ENCODE peak calls at places on chromosomes 11 and 22, in seven cellular contexts. A is IMR-90, R is neuronal stem cell, N is mesendoderm, C is H1, H is mesenchymal stem cell, Q is trophoblast cell. W is an unnamed sample.

GRCh38 chr11:66491315-66491935 is 11.2 kb downstream of the DPP3 start:
- DNase-seq in A (no peak), R (no peak), N (peak), C (no peak), H (no peak), Q (no peak), W (peak)

GRCh38 chr22:31734512-31734911 is 15.4 kb downstream of the PRR14L start:
- DNase-seq in A (peak), R (no peak), N (peak), C (no peak), H (peak), Q (peak), W (no peak)

GRCh38 chr11:10898003-10898762 is 40.3 kb upstream of the ZBED5 start:
- DNase-seq in A (no peak), R (no peak), N (no peak), C (no peak), H (peak), Q (peak), W (no peak)

GRCh38 chr22:23518381-23519187 is 61.5 kb downstream of the IGLL1 start:
- DNase-seq in A (no peak), R (no peak), N (peak), C (no peak), H (no peak), Q (no peak), W (no peak)

GRCh38 chr22:32202539-32203180 is 2.2 kb downstream of the RFPL2 start:
- DNase-seq in A (peak), R (peak), N (peak), C (no peak), H (peak), Q (peak), W (peak)

GRCh38 chr22:40966683-40967082 is 15.5 kb downstream of the RBX1 start:
- DNase-seq in A (no peak), R (no peak), N (no peak), C (no peak), H (no peak), Q (peak), W (no peak)

GRCh38 chr11:818396-819128 is at the start of gene PNPLA2:
- DNase-seq in A (no peak), R (no peak), N (no peak), C (no peak), H (no peak), Q (peak), W (no peak)

GRCh38 chr11:75351541-75352416 is at the start of gene ARRB1:
- DNase-seq in A (no peak), R (peak), N (peak), C (no peak), H (peak), Q (peak), W (peak)

GRCh38 chr11:11296434-11296833 is 56.6 kb downstream of the CSNK2A3 start:
- DNase-seq in A (no peak), R (no peak), N (peak), C (no peak), H (no peak), Q (no peak), W (no peak)

GRCh38 chr11:117072517-117073218 is 25.6 kb downstream of the SIK3 start:
- DNase-seq in A (peak), R (no peak), N (peak), C (no peak), H (peak), Q (peak), W (no peak)

GRCh38 chr11:122754553-122755322 is 83.6 kb upstream of the CRTAM start:
- DNase-seq in A (no peak), R (no peak), N (peak), C (peak), H (peak), Q (peak), W (peak)

GRCh38 chr22:30680998-30681770 is 13.5 kb upstream of the OSBP2 start:
- DNase-seq in A (no peak), R (no peak), N (no peak), C (no peak), H (no peak), Q (no peak), W (no peak)

GRCh38 chr11:118740892-118741291 is 50.1 kb downstream of the DDX6 start:
- DNase-seq in A (no peak), R (no peak), N (no peak), C (no peak), H (no peak), Q (peak), W (no peak)

GRCh38 chr22:24159650-24160049 is 21.6 kb upstream of the SUSD2 start:
- DNase-seq in A (no peak), R (no peak), N (no peak), C (no peak), H (no peak), Q (peak), W (no peak)

GRCh38 chr22:39906207-39906606 is 5.3 kb downstream of the GRAP2 start:
- DNase-seq in A (no peak), R (no peak), N (no peak), C (no peak), H (no peak), Q (no peak), W (no peak)

GRCh38 chr11:79331251-79331901 is 109.5 kb downstream of the TENM4 start:
- DNase-seq in A (no peak), R (no peak), N (no peak), C (no peak), H (no peak), Q (no peak), W (no peak)

GRCh38 chr11:132033051-132033450 is 662.6 kb downstream of the NTM start:
- DNase-seq in A (peak), R (no peak), N (no peak), C (no peak), H (no peak), Q (no peak), W (no peak)

GRCh38 chr11:75583710-75584658 is 21.9 kb downstream of the SERPINH1 start:
- DNase-seq in A (peak), R (peak), N (peak), C (no peak), H (peak), Q (peak), W (peak)

GRCh38 chr11:88704505-88704904 is 361.3 kb downstream of the GRM5 start:
- DNase-seq in A (peak), R (peak), N (peak), C (no peak), H (no peak), Q (no peak), W (no peak)

GRCh38 chr11:119222308-119222707 is 16.2 kb downstream of the CBL start:
- DNase-seq in A (peak), R (no peak), N (no peak), C (no peak), H (peak), Q (peak), W (no peak)

GRCh38 chr11:49316180-49316579 is 107.8 kb upstream of the FOLH1 start:
- DNase-seq in A (no peak), R (no peak), N (no peak), C (no peak), H (no peak), Q (no peak), W (no peak)

GRCh38 chr11:120658071-120658423 is 146.5 kb downstream of the GRIK4 start:
- DNase-seq in A (no peak), R (no peak), N (no peak), C (no peak), H (no peak), Q (no peak), W (no peak)

GRCh38 chr11:115348404-115348803 is 155.8 kb downstream of the CADM1 start:
- DNase-seq in A (no peak), R (no peak), N (no peak), C (no peak), H (no peak), Q (no peak), W (no peak)

GRCh38 chr11:115357066-115357465 is 147.1 kb downstream of the CADM1 start:
- DNase-seq in A (no peak), R (no peak), N (no peak), C (no peak), H (no peak), Q (no peak), W (no peak)

GRCh38 chr11:115349427-115349826 is 154.8 kb downstream of the CADM1 start:
- DNase-seq in A (no peak), R (no peak), N (no peak), C (no peak), H (no peak), Q (no peak), W (no peak)

DNA sequence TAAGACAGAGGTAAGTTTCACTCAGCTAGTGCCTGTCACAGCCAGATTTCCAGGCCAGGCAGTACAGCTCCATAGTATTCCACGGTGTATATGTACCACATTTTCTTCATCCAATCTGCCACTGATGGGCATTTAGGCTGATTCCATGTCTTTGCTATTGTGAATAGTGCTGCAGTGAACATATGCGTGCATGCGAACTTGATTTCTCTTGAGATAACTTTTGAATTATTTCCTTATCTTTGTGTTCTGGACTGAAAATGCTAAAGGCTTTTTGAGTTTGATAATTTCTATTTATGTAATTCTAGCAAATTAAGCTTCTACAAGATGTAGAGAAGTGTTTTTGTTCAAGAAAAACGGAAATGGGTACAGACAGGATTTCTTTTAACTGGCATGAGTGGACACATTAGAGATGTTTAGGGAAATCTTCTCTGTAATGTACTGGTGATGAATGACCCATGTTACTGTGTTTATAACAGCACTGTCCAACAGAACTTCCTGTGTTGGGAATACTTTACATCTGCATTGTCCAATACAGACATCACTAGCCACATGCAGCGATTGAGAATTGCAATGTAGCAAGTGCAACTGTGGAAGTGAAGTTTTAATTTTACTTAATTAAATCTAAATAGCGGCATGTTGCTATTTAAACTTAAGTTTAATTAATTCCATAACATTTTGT is 151.3 kb downstream of the CADM1 start:
- DNase-seq in A (peak), R (no peak), N (no peak), C (no peak), H (no peak), Q (no peak), W (no peak)
- H4K8ac ChIP-seq in A (no peak), R (no peak), N (no peak), C (no peak), H (no peak), Q (no peak), W (no peak)

GRCh38 chr22:42284230-42284591 is 13.8 kb upstream of the TCF20 start:
- DNase-seq in A (no peak), R (no peak), N (no peak), C (no peak), H (no peak), Q (no peak), W (no peak)

GRCh38 chr22:42281706-42282251 is 11.3 kb upstream of the TCF20 start:
- DNase-seq in A (no peak), R (no peak), N (no peak), C (no peak), H (no peak), Q (no peak), W (peak)

GRCh38 chr22:42282252-42282942 is 11.9 kb upstream of the TCF20 start:
- DNase-seq in A (no peak), R (no peak), N (no peak), C (no peak), H (no peak), Q (no peak), W (peak)

GRCh38 chr22:42283288-42284229 is 13.1 kb upstream of the TCF20 start:
- DNase-seq in A (no peak), R (peak), N (peak), C (no peak), H (peak), Q (no peak), W (no peak)

DNA sequence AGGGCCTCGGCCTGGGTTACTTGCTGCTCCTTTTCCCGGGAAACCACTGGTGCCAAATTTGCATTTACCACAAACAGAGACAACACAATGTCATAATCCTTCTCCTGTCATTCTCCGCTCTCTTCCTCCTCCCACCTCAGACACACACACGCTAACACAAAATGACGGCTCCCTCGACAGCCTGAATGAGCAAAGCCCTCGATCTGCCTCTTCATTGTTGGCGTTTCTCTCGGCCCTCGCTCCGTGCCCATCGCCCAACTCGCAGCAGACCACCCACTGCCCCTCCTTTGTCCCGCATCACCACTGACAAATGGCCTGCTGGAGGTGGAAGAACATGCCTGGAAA is 12.5 kb upstream of the TCF20 start:
- DNase-seq in A (no peak), R (no peak), N (no peak), C (no peak), H (no peak), Q (no peak), W (no peak)
- H2AK5ac ChIP-seq in A (no peak), R (no peak), N (no peak), C (no peak), H (no peak), Q (no peak), W (no peak)

DNA sequence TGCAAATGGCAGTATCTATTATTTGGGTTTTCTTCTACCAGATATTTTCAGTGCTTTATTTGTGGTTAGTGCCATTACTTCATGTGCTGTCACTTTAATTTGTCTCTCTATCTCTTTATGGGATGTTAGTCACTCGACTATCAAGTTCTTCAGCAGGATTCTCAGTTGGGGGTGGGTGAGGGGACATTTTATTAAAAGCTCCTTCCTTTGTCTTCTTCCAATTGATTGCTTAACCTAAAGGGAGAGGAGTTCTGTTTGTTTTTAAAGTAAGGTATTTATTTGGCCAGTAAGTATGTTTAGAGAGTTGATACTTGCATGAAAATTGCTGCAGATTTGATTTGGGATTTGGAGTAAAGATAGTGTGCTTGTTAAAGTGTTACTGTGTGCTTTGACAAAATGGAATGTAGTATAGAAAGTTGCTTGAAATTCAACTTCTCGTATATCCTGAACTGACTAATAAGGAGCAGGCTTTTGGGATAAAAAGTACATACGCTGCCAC is 10.2 kb downstream of the YAP1 start:
- DNase-seq in A (peak), R (no peak), N (peak), C (no peak), H (peak), Q (no peak), W (no peak)
- H2BK5ac ChIP-seq in A (peak), R (no peak), N (no peak), C (no peak), H (no peak), Q (no peak), W (no peak)

GRCh38 chr22:46214616-46215015 is 35.5 kb downstream of the CDPF1 start:
- DNase-seq in A (no peak), R (no peak), N (no peak), C (no peak), H (no peak), Q (no peak), W (no peak)
- H4K8ac ChIP-seq in A (no peak), R (no peak), N (no peak), C (peak), H (no peak), Q (no peak), W (no peak)

GRCh38 chr11:110470716-110471115 is 41.0 kb downstream of the FDX1 start:
- DNase-seq in A (peak), R (no peak), N (no peak), C (no peak), H (no peak), Q (no peak), W (no peak)
- H2AK5ac ChIP-seq in A (no peak), R (no peak), N (no peak), C (no peak), H (no peak), Q (no peak), W (no peak)